ENCODE peak calls at places on chromosomes 5 and 9, in nine cellular contexts. O is NCI-H1417; G is Calu3; N is mesenchymal stem cell; F is AG10803; H is stomach; M is activated T-helper 1 cell treated with anti-CD3 and anti-CD28 coated beads, Interleukin-12 subunit alpha, Interleukin-12 subunit beta, Interleukin-2, Interleukin-4 antibody, amounts not matched to agents 30 ng/mL and 10 ng/mL and 1 ng/mL, durations not matched to agents 14 hours and 24 hours and 36 hours; E is HCEC 1CT; Q is stimulated activated CD4-positive, alpha-beta T cell treated with anti-CD3 and anti-CD28 coated beads, Interleukin-15, amount 100 ng/mL, for 24 hours. K is an unnamed sample.

GRCh38 chr9:77132991-77133390 is 44.3 kb upstream of the VPS13A start:
- DNase-seq in O (no peak), G (no peak), N (no peak), F (no peak), H (no peak), M (no peak), E (peak; percentile 36), Q (no peak), K (no peak)

GRCh38 chr5:149834246-149834855 is 104.2 kb downstream of the PPARGC1B start:
- DNase-seq in O (peak; percentile 45), G (peak; percentile 79), N (peak; percentile 78), F (peak; percentile 87), H (peak; percentile 61), M (peak; percentile 50), E (peak; percentile 69), Q (peak; percentile 63), K (peak; percentile 86)

GRCh38 chr9:34253460-34253837 is 74.6 kb downstream of the UBAP1 start:
- DNase-seq in O (no peak), G (no peak), N (no peak), F (peak; percentile 64), H (no peak), M (no peak), E (peak; percentile 53), Q (no peak), K (no peak)

GRCh38 chr9:96071245-96072124 is 196.0 kb downstream of the ERCC6L2 start:
- DNase-seq in O (no peak), G (peak; percentile 29), N (peak; percentile 59), F (peak; percentile 25), H (no peak), M (no peak), E (peak; percentile 54), Q (peak; percentile 35), K (peak; percentile 20)

GRCh38 chr9:14021871-14022525 is 291.9 kb downstream of the NFIB start:
- DNase-seq in O (no peak), G (no peak), N (peak; percentile 63), F (no peak), H (no peak), M (no peak), E (peak; percentile 35), Q (no peak), K (peak; percentile 32)

GRCh38 chr9:4832786-4833579 is 40.2 kb downstream of the RCL1 start:
- DNase-seq in O (no peak), G (peak; percentile 10), N (peak; percentile 98), F (peak; percentile 96), H (no peak), M (peak; percentile 48), E (peak; percentile 99), Q (peak; percentile 74), K (peak; percentile 98)

GRCh38 chr5:53366245-53366644 is 114.2 kb upstream of the FST start:
- DNase-seq in O (no peak), G (no peak), N (peak; percentile 36), F (no peak), H (no peak), M (no peak), E (peak; percentile 90), Q (no peak), K (peak; percentile 32)

GRCh38 chr5:115179068-115179958 is 9.6 kb upstream of the TRIM36 start:
- DNase-seq in O (peak; percentile 53), G (peak; percentile 28), N (peak; percentile 24), F (no peak), H (no peak), M (no peak), E (no peak), Q (peak; percentile 14), K (no peak)

GRCh38 chr5:125865166-125865815 is 557.9 kb upstream of the GRAMD2B start:
- DNase-seq in O (no peak), G (no peak), N (no peak), F (no peak), H (no peak), M (no peak), E (peak; percentile 64), Q (no peak), K (no peak)

GRCh38 chr5:179475211-179475840 is 75.0 kb upstream of the RUFY1 start:
- DNase-seq in O (no peak), G (no peak), N (peak; percentile 19), F (no peak), H (no peak), M (no peak), E (no peak), Q (no peak), K (no peak)

GRCh38 chr5:114101153-114101552 is 260.7 kb upstream of the KCNN2 start:
- DNase-seq in O (no peak), G (peak; percentile 63), N (peak; percentile 67), F (peak; percentile 27), H (no peak), M (no peak), E (peak; percentile 43), Q (no peak), K (peak; percentile 37)

GRCh38 chr9:29976981-29977380 is 2403.7 kb upstream of the C9orf72 start:
- DNase-seq in O (no peak), G (no peak), N (no peak), F (no peak), H (no peak), M (no peak), E (no peak), Q (no peak), K (no peak)

GRCh38 chr5:10009802-10010201 is 239.9 kb downstream of the ATPSCKMT start:
- DNase-seq in O (no peak), G (no peak), N (no peak), F (no peak), H (no peak), M (no peak), E (no peak), Q (no peak), K (no peak)

GRCh38 chr5:53479656-53480473 is 564 bp upstream of the FST start:
- DNase-seq in O (peak; percentile 64), G (peak; percentile 65), N (peak; percentile 57), F (peak; percentile 85), H (peak; percentile 52), M (no peak), E (peak; percentile 51), Q (peak; percentile 47), K (no peak)

GRCh38 chr5:98065261-98065909 is 708.1 kb upstream of the RGMB start:
- DNase-seq in O (no peak), G (no peak), N (no peak), F (no peak), H (no peak), M (no peak), E (no peak), Q (no peak), K (peak; percentile 49)

GRCh38 chr9:134371731-134372130 is 45.5 kb downstream of the RXRA start:
- DNase-seq in O (no peak), G (no peak), N (no peak), F (peak; percentile 32), H (peak; percentile 56), M (no peak), E (no peak), Q (no peak), K (no peak)

GRCh38 chr5:67214713-67215591 is 18.4 kb upstream of the CD180 start:
- DNase-seq in O (no peak), G (peak; percentile 66), N (no peak), F (no peak), H (peak; percentile 83), M (no peak), E (no peak), Q (no peak), K (peak; percentile 21)

GRCh38 chr9:99109522-99109921 is 4.6 kb downstream of the TGFBR1 start:
- DNase-seq in O (no peak), G (no peak), N (peak; percentile 76), F (peak; percentile 96), H (no peak), M (no peak), E (peak; percentile 80), Q (no peak), K (no peak)

GRCh38 chr9:76213751-76214150 is 180.5 kb downstream of the RFK start:
- DNase-seq in O (no peak), G (no peak), N (no peak), F (peak; percentile 11), H (no peak), M (no peak), E (no peak), Q (no peak), K (no peak)

GRCh38 chr9:98850851-98851729 is 43.6 kb downstream of the GALNT12 start:
- DNase-seq in O (no peak), G (no peak), N (no peak), F (no peak), H (no peak), M (no peak), E (no peak), Q (no peak), K (no peak)

GRCh38 chr5:44385236-44385940 is 3.8 kb downstream of the FGF10 start:
- DNase-seq in O (no peak), G (no peak), N (no peak), F (no peak), H (no peak), M (no peak), E (no peak), Q (no peak), K (no peak)

GRCh38 chr9:138082918-138083636 is 205.5 kb downstream of the CACNA1B start:
- DNase-seq in O (no peak), G (no peak), N (no peak), F (no peak), H (peak; percentile 10), M (no peak), E (no peak), Q (no peak), K (no peak)